ENCODE peak calls at places on chromosome 12, in nine cellular contexts. U is T1000; O is DMS153; V is stimulated activated CD4-positive, alpha-beta T cell treated with anti-CD3 and anti-CD28 coated beads, Interleukin-2, amount 100 ng/mL, for 48 hours; C is G401; W is left cardiac atrium; Z is nephron progenitor cell; D is anterior cingulate cortex; N is cardiac fibroblast. S is an unnamed sample.

GRCh38 chr12:481422-481821 is 21.7 kb downstream of the B4GALNT3 start:
- DNase-seq in W (peak; percentile 79), U (no peak), N (peak; percentile 61), D (no peak), Z (no peak), V (no peak), C (no peak), O (no peak), S (peak; percentile 91)

GRCh38 chr12:130565189-130565588 is 150.9 kb downstream of the RIMBP2 start:
- DNase-seq in N (no peak), Z (no peak), D (no peak), V (no peak), C (no peak), O (no peak), U (no peak), W (no peak), S (no peak)

GRCh38 chr12:52452101-52452500 is at the start of gene KRT6B:
- DNase-seq in C (no peak), U (no peak), Z (no peak), D (no peak), O (no peak), N (no peak), V (no peak), W (no peak), S (no peak)

GRCh38 chr12:31645944-31646343 is 13.5 kb upstream of the ETFBKMT start:
- DNase-seq in C (no peak), W (no peak), U (no peak), V (no peak), D (no peak), Z (no peak), N (no peak), O (no peak), S (no peak)

GRCh38 chr12:118164798-118165486 is 29.0 kb downstream of the PEBP1 start:
- DNase-seq in O (peak; percentile 39), U (no peak), V (no peak), N (peak; percentile 58), Z (peak; percentile 35), W (no peak), C (peak; percentile 34), D (no peak), S (no peak)

GRCh38 chr12:123532808-123533649 is 490 bp downstream of the RILPL1 start:
- DNase-seq in N (peak; percentile 44), D (peak; percentile 21), U (no peak), Z (peak; percentile 75), C (peak; percentile 29), V (no peak), O (no peak), W (peak; percentile 68), S (peak; percentile 82)

GRCh38 chr12:128083132-128083729 is 183.7 kb upstream of the TMEM132C start:
- DNase-seq in C (no peak), O (no peak), Z (no peak), N (no peak), W (no peak), U (no peak), V (no peak), D (no peak), S (no peak)

GRCh38 chr12:25958254-25959068 is at the start of gene RASSF8:
- DNase-seq in D (peak; percentile 67), N (peak; percentile 89), Z (peak; percentile 83), C (peak; percentile 71), O (no peak), W (peak; percentile 85), V (no peak), U (peak; percentile 86), S (peak; percentile 94)

GRCh38 chr12:113087193-113087592 is 30.7 kb downstream of the DTX1 start:
- DNase-seq in O (no peak), Z (no peak), V (no peak), W (no peak), C (no peak), D (no peak), N (no peak), U (no peak), S (no peak)

GRCh38 chr12:49588761-49589516 is 16.5 kb downstream of the FAM186B start:
- DNase-seq in D (no peak), N (peak; percentile 27), Z (no peak), U (peak; percentile 92), O (no peak), V (no peak), W (no peak), C (no peak), S (peak; percentile 78)

GRCh38 chr12:88934163-88934747 is 354.0 kb upstream of the KITLG start:
- DNase-seq in N (peak; percentile 24), D (no peak), W (no peak), Z (no peak), C (no peak), V (no peak), O (no peak), U (no peak), S (no peak)

GRCh38 chr12:12007001-12007712 is 63.6 kb upstream of the BCL2L14 start:
- DNase-seq in N (no peak), V (peak; percentile 72), D (no peak), O (no peak), W (no peak), U (peak; percentile 17), Z (no peak), C (no peak), S (no peak)

GRCh38 chr12:125247477-125247876 is 182.2 kb downstream of the AACS start:
- DNase-seq in Z (no peak), W (no peak), N (no peak), U (no peak), O (no peak), C (no peak), D (no peak), V (no peak), S (no peak)

GRCh38 chr12:89064780-89065179 is 287.5 kb downstream of the DUSP6 start:
- DNase-seq in C (no peak), Z (no peak), V (no peak), U (peak; percentile 20), O (no peak), D (no peak), N (no peak), W (no peak), S (no peak)

GRCh38 chr12:127355061-127355820 is 911.7 kb upstream of the TMEM132C start:
- DNase-seq in D (no peak), Z (no peak), U (no peak), W (no peak), C (no peak), V (no peak), O (no peak), N (no peak), S (no peak)

S was measured in right cardiac atrium.